ENCODE peak calls at places on chromosomes 4 and X, in eight cellular contexts. W is endothelial cell of umbilical vein, Z is breast epithelium, L is suprapubic skin, X is GM12878, Q is stomach, I is HCT116, P is transverse colon. O is an unnamed sample.

GRCh38 chr4:81498046-81498445 is 26.3 kb upstream of the RASGEF1B start:
- DNase-seq in Q (no peak), L (no peak), Z (no peak), I (no peak), P (no peak), X (no peak), W (no peak), O (no peak)

GRCh38 chrX:106170318-106170717 is 2.2 kb downstream of the PWWP3B start:
- DNase-seq in Q (no peak), I (peak; percentile 8), L (no peak), X (no peak), Z (no peak), W (no peak), P (no peak), O (no peak)

GRCh38 chrX:105315301-105315700 is 94.8 kb upstream of the TEX13A start:
- DNase-seq in W (no peak), X (no peak), L (no peak), P (no peak), I (no peak), Q (no peak), Z (no peak), O (no peak)

GRCh38 chr4:115165503-115165902 is 52.1 kb upstream of the NDST4 start:
- DNase-seq in Q (no peak), Z (no peak), W (no peak), P (no peak), L (no peak), I (no peak), X (no peak), O (no peak)

GRCh38 chr4:20598626-20599025 is 101.6 kb upstream of the PACRGL start:
- DNase-seq in Q (no peak), L (no peak), W (no peak), Z (no peak), I (no peak), X (no peak), P (no peak), O (no peak)

GRCh38 chr4:153207561-153207960 is 3.3 kb downstream of the TRIM2 start:
- DNase-seq in Z (no peak), W (peak; percentile 33), I (no peak), Q (peak; percentile 66), P (peak; percentile 70), L (no peak), X (no peak), O (no peak)

GRCh38 chrX:119763836-119764387 is 5.5 kb downstream of the SOWAHD start:
- DNase-seq in Z (no peak), I (no peak), L (no peak), P (no peak), W (no peak), Q (no peak), X (no peak), O (no peak)

GRCh38 chrX:150781711-150782110 is 88.5 kb downstream of the MTMR1 start:
- DNase-seq in X (no peak), I (no peak), P (no peak), L (no peak), W (no peak), Q (no peak), Z (no peak), O (no peak)

GRCh38 chrX:130285069-130285620 is 16.4 kb upstream of the ZNF280C start:
- DNase-seq in I (no peak), X (no peak), W (no peak), L (no peak), Q (no peak), Z (no peak), P (no peak), O (no peak)

GRCh38 chr4:128844931-128845330 is 35.4 kb downstream of the JADE1 start:
- DNase-seq in W (no peak), Q (peak; percentile 43), P (no peak), L (no peak), X (no peak), Z (no peak), I (no peak), O (no peak)

GRCh38 chr4:5970381-5971076 is 47.7 kb downstream of the C4orf50 start:
- DNase-seq in I (no peak), W (no peak), P (no peak), Z (peak; percentile 45), L (peak; percentile 67), X (no peak), Q (peak; percentile 7), O (no peak)

GRCh38 chrX:123184199-123184857 is at the start of gene GRIA3:
- DNase-seq in L (no peak), Z (no peak), W (no peak), Q (no peak), P (no peak), X (no peak), I (no peak), O (no peak)

GRCh38 chr4:87633239-87633638 is 16.8 kb upstream of the DMP1 start:
- DNase-seq in Z (no peak), P (no peak), L (no peak), Q (no peak), W (peak; percentile 62), I (no peak), X (no peak), O (no peak)

GRCh38 chrX:123976671-123977316 is 15.3 kb downstream of the STAG2 start:
- DNase-seq in P (no peak), Q (no peak), L (no peak), Z (no peak), X (no peak), W (peak; percentile 57), I (no peak), O (no peak)

GRCh38 chrX:109264878-109265277 is 217.0 kb downstream of the GUCY2F start:
- DNase-seq in L (no peak), I (no peak), Z (no peak), W (no peak), P (no peak), X (no peak), Q (no peak), O (no peak)

GRCh38 chrX:135330709-135331108 is 21.4 kb downstream of the ETDC start:
- DNase-seq in Z (no peak), P (no peak), I (no peak), W (no peak), Q (no peak), X (no peak), L (no peak), O (no peak)

GRCh38 chr4:12399781-12400180 is 971.1 kb upstream of the HS3ST1 start:
- DNase-seq in P (no peak), Q (no peak), X (no peak), L (no peak), W (peak; percentile 28), I (no peak), Z (no peak), O (no peak)

GRCh38 chr4:159227378-159227777 is 124.5 kb downstream of the RAPGEF2 start:
- DNase-seq in X (no peak), L (no peak), P (no peak), I (no peak), W (no peak), Q (no peak), Z (no peak), O (no peak)

GRCh38 chr4:24403263-24403662 is 181.1 kb downstream of the DHX15 start:
- DNase-seq in I (no peak), Q (no peak), L (no peak), W (no peak), X (no peak), P (no peak), Z (no peak), O (no peak)

GRCh38 chrX:77597090-77597489 is 149.9 kb downstream of the FGF16 start:
- DNase-seq in I (no peak), W (peak; percentile 41), X (no peak), L (no peak), Z (no peak), P (no peak), Q (no peak), O (no peak)

GRCh38 chr4:142840516-142841123 is 5.5 kb downstream of the INPP4B start:
- DNase-seq in Z (no peak), L (no peak), Q (no peak), I (peak; percentile 38), P (no peak), W (peak; percentile 62), X (no peak), O (no peak)

GRCh38 chr4:10442976-10443375 is 14.2 kb downstream of the ZNF518B start:
- DNase-seq in L (no peak), X (no peak), W (no peak), I (no peak), Q (no peak), Z (no peak), P (no peak), O (no peak)

GRCh38 chrX:154487518-154488290 is 1.3 kb upstream of the UBL4A start:
- DNase-seq in I (no peak), W (no peak), Z (no peak), X (no peak), P (no peak), L (no peak), Q (no peak), O (no peak)

GRCh38 chrX:96776966-96777365 is 92.3 kb downstream of the DIAPH2 start:
- DNase-seq in Q (no peak), Z (no peak), W (no peak), L (no peak), P (no peak), X (no peak), I (no peak), O (no peak)

GRCh38 chr4:24743931-24744330 is 51.4 kb upstream of the SOD3 start:
- DNase-seq in L (no peak), X (no peak), Q (no peak), Z (no peak), I (no peak), P (no peak), W (no peak), O (no peak)

GRCh38 chr4:48212165-48212564 is 57.5 kb downstream of the TEC start:
- DNase-seq in P (no peak), I (no peak), Z (no peak), Q (no peak), X (no peak), L (no peak), W (no peak), O (no peak)
- TF ChIP-seq POLR2AphosphoS5 in P (no peak), I (no peak), Z (no peak), Q (no peak), X (peak; percentile 80), L (no peak), W (no peak), O (no peak)

GRCh38 chrX:131783555-131784338 is 239.4 kb upstream of the STK26 start:
- DNase-seq in L (no peak), I (no peak), X (peak; percentile 90), Z (no peak), W (no peak), Q (peak; percentile 81), P (peak; percentile 83), O (no peak)
- H3K36me3 ChIP-seq in L (no peaks in the 10 kb centered on the region), I (no peaks in the 10 kb centered on the region), X (no peaks in the 10 kb centered on the region), Z (no peaks in the 10 kb centered on the region), W (no peaks in the 10 kb centered on the region), Q (no peaks in the 10 kb centered on the region), P (no peaks in the 10 kb centered on the region), O (no peaks in the 10 kb centered on the region)

DNA sequence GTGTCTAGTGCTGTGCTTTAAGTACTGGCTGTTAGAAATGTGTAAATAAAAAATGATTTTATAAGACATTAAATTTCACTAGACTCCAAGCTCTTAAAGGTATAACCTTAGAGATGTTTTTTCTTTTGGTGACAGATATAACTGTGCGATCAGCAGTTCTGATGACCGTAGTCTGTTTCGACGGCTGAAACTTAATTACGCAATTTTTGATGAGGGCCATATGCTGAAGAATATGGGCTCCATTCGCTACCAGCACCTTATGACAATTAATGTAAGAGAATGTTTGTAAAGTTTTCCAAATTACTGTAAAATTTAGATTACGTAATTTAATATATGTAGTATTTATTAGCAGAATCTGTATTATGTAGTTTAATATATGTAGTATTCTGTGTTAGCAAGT is 66.4 kb downstream of the HPGDS start:
- DNase-seq in Z (no peak), W (no peak), L (no peak), I (no peak), P (no peak), X (no peak), Q (no peak), O (no peak)
- H3K9me3 ChIP-seq in Z (no peaks in the 10 kb centered on the region), W (no peaks in the 10 kb centered on the region), L (no peaks in the 10 kb centered on the region), I (no peaks in the 10 kb centered on the region), P (no peaks in the 10 kb centered on the region), X (no peaks in the 10 kb centered on the region), Q (no peaks in the 10 kb centered on the region), O (no peaks in the 10 kb centered on the region)

GRCh38 chr4:53714377-53715140 is 123.3 kb upstream of the LNX1 start:
- DNase-seq in Z (no peak), I (no peak), Q (no peak), X (no peak), P (no peak), L (no peak), W (no peak), O (no peak)
- TF ChIP-seq POLR2AphosphoS5 in Z (no peak), I (no peak), Q (no peak), X (no peak), P (no peak), L (no peak), W (no peak), O (no peak)

O was measured in esophagus muscularis mucosa.